ENCODE peak calls at places on chromosomes 16 and 17, in seven cellular contexts. R is astrocyte of the cerebellum, P is dorsolateral prefrontal cortex, B is OCI-LY7, V is mammary epithelial cell, O is cardiac muscle cell, Y is AG10803. J is an unnamed sample.

GRCh38 chr17:42428141-42428944 is 5.3 kb upstream of the CAVIN1 start:
- DNase-seq in R (peak; percentile 90), P (peak; percentile 80), B (peak; percentile 74), V (peak; percentile 98), O (peak; percentile 94), Y (peak; percentile 99), J (no peak)

GRCh38 chr16:65634291-65634690 is 512.4 kb upstream of the CDH11 start:
- DNase-seq in R (no peak), P (no peak), B (no peak), V (peak; percentile 5), O (peak; percentile 52), Y (no peak), J (no peak)

GRCh38 chr17:50499722-50500121 is 8.5 kb upstream of the MYCBPAP start:
- DNase-seq in R (no peak), P (no peak), B (no peak), V (no peak), O (no peak), Y (no peak), J (no peak)

GRCh38 chr17:80319262-80319998 is 58.8 kb downstream of the RNF213 start:
- DNase-seq in R (no peak), P (no peak), B (no peak), V (no peak), O (no peak), Y (no peak), J (no peak)

GRCh38 chr16:80719573-80719972 is 84.8 kb downstream of the CDYL2 start:
- DNase-seq in R (no peak), P (no peak), B (peak; percentile 13), V (no peak), O (no peak), Y (no peak), J (peak; percentile 29)

GRCh38 chr16:10262377-10263132 is 80.3 kb upstream of the GRIN2A start:
- DNase-seq in R (no peak), P (no peak), B (no peak), V (no peak), O (no peak), Y (no peak), J (no peak)

GRCh38 chr16:58509256-58510096 is 5.8 kb upstream of the SETD6 start:
- DNase-seq in R (no peak), P (no peak), B (no peak), V (no peak), O (no peak), Y (no peak), J (peak; percentile 16)

GRCh38 chr16:56081371-56081770 is 109.9 kb upstream of the GNAO1 start:
- DNase-seq in R (no peak), P (no peak), B (no peak), V (no peak), O (no peak), Y (no peak), J (no peak)

GRCh38 chr16:46976550-46976949 is 3.1 kb upstream of the DNAJA2 start:
- DNase-seq in R (no peak), P (no peak), B (peak; percentile 11), V (no peak), O (no peak), Y (no peak), J (no peak)

GRCh38 chr17:57121308-57122042 is 36.4 kb downstream of the AKAP1 start:
- DNase-seq in R (peak; percentile 27), P (peak; percentile 61), B (peak; percentile 54), V (no peak), O (peak; percentile 56), Y (peak; percentile 37), J (peak; percentile 44)

GRCh38 chr16:85567101-85567866 is 45.8 kb upstream of the GSE1 start:
- DNase-seq in R (no peak), P (no peak), B (no peak), V (no peak), O (no peak), Y (no peak), J (no peak)

GRCh38 chr16:67248401-67249177 is at the start of gene SLC9A5:
- DNase-seq in R (no peak), P (no peak), B (peak; percentile 32), V (no peak), O (no peak), Y (no peak), J (peak; percentile 77)

GRCh38 chr16:68332411-68333121 is 21.7 kb downstream of the PRMT7 start:
- DNase-seq in R (peak; percentile 33), P (peak; percentile 35), B (peak; percentile 49), V (no peak), O (peak; percentile 52), Y (peak; percentile 17), J (no peak)

GRCh38 chr17:19508327-19508867 is 25.3 kb upstream of the SLC47A1 start:
- DNase-seq in R (no peak), P (no peak), B (peak; percentile 68), V (no peak), O (no peak), Y (no peak), J (no peak)

GRCh38 chr17:75340636-75341035 is 51.4 kb upstream of the SLC25A19 start:
- DNase-seq in R (no peak), P (no peak), B (no peak), V (no peak), O (no peak), Y (peak; percentile 50), J (no peak)

GRCh38 chr16:72371307-72372081 is 199.5 kb upstream of the PMFBP1 start:
- DNase-seq in R (peak; percentile 23), P (no peak), B (no peak), V (peak; percentile 16), O (peak; percentile 38), Y (peak; percentile 58), J (no peak)

GRCh38 chr16:62035115-62036092 is 834 bp downstream of the CDH8 start:
- DNase-seq in R (no peak), P (peak; percentile 26), B (no peak), V (no peak), O (no peak), Y (no peak), J (peak; percentile 8)

GRCh38 chr17:74892974-74893911 is at the start of gene FADS6:
- DNase-seq in R (no peak), P (no peak), B (no peak), V (no peak), O (no peak), Y (no peak), J (no peak)

GRCh38 chr16:80150978-80151705 is 389.7 kb upstream of the DYNLRB2 start:
- DNase-seq in R (no peak), P (no peak), B (no peak), V (no peak), O (no peak), Y (peak; percentile 90), J (no peak)

GRCh38 chr16:12553191-12553590 is 250.5 kb downstream of the CPPED1 start:
- DNase-seq in R (no peak), P (no peak), B (peak; percentile 52), V (peak; percentile 3), O (no peak), Y (no peak), J (no peak)

GRCh38 chr17:39739020-39739884 is 1.5 kb downstream of the GRB7 start:
- DNase-seq in R (no peak), P (no peak), B (peak; percentile 45), V (peak; percentile 87), O (no peak), Y (peak; percentile 12), J (no peak)

GRCh38 chr17:18281815-18282214 is 21.4 kb downstream of the MIEF2 start:
- DNase-seq in R (no peak), P (no peak), B (no peak), V (no peak), O (no peak), Y (no peak), J (no peak)

GRCh38 chr16:1793578-1794220 is at the start of gene IGFALS:
- DNase-seq in R (no peak), P (no peak), B (no peak), V (no peak), O (no peak), Y (no peak), J (no peak)

GRCh38 chr16:11049396-11050059 is 105.2 kb downstream of the CLEC16A start:
- DNase-seq in R (no peak), P (no peak), B (no peak), V (no peak), O (no peak), Y (peak; percentile 37), J (no peak)

GRCh38 chr16:49278944-49279725 is 2.5 kb downstream of the CBLN1 start:
- DNase-seq in R (no peak), P (no peak), B (no peak), V (no peak), O (no peak), Y (no peak), J (peak; percentile 13)

GRCh38 chr17:7572338-7572587 is 7.2 kb upstream of the CD68 start:
- DNase-seq in R (no peak), P (no peak), B (no peak), V (no peak), O (no peak), Y (no peak), J (no peak)

GRCh38 chr17:7575481-7575883 is 4.0 kb upstream of the CD68 start:
- DNase-seq in R (no peak), P (no peak), B (no peak), V (no peak), O (no peak), Y (no peak), J (no peak)

GRCh38 chr17:7574176-7574953 is 5.1 kb upstream of the CD68 start:
- DNase-seq in R (no peak), P (no peak), B (no peak), V (no peak), O (no peak), Y (no peak), J (no peak)

GRCh38 chr17:7572588-7573323 is 6.7 kb upstream of the CD68 start:
- DNase-seq in R (peak; percentile 98), P (peak; percentile 100), B (peak; percentile 99), V (peak; percentile 99), O (peak; percentile 100), Y (peak; percentile 100), J (peak; percentile 99)

GRCh38 chr17:7573324-7574080 is 5.9 kb upstream of the CD68 start:
- DNase-seq in R (peak; percentile 80), P (peak; percentile 88), B (peak; percentile 92), V (peak; percentile 89), O (peak; percentile 97), Y (peak; percentile 90), J (peak; percentile 92)
- TF ChIP-seq CTCF in R (no peak), P (peak; percentile 16), B (no peak), V (no peak), O (no peak), Y (no peak), J (no peak)

GRCh38 chr17:9342225-9342624 is 233.4 kb downstream of the STX8 start:
- DNase-seq in R (no peak), P (no peak), B (no peak), V (no peak), O (no peak), Y (no peak), J (no peak)
- TF ChIP-seq CTCF in R (no peak), P (no peak), B (no peak), V (no peak), O (no peak), Y (no peak), J (no peak)

DNA sequence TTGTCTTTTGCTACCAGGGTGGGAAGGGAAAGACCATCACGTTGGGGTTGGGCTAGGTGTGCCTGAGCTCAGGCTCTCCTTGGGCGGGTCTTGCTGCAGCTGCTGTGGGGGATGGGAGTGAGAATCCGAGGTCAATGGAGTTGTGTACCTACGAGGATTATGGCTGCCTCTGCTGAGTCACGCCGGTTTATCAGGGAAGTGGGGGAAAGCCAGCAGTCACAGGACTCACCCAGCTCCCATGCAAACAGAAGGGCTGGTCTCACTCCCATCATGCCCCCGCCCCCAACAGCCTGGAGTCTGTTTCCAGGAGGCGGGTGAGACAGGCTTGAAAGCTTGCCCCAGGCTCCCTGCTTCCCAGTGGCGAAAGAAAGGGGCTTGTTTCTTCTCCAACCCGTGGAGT is 1259.0 kb upstream of the GOT2 start:
- DNase-seq in R (no peak), P (no peak), B (no peak), V (no peak), O (no peak), Y (no peak), J (no peak)
- TF ChIP-seq CTCF in R (no peak), P (no peak), B (no peak), V (no peak), O (no peak), Y (no peak), J (no peak)

GRCh38 chr16:88906535-88907105 is 40.2 kb upstream of the PABPN1L start:
- DNase-seq in R (no peak), P (no peak), B (no peak), V (no peak), O (no peak), Y (no peak), J (no peak)
- TF ChIP-seq CTCF in R (no peak), P (no peak), B (peak; percentile 24), V (no peak), O (no peak), Y (no peak), J (no peak)

J was measured in GM13976.